ENCODE peak calls at places on chromosomes 5 and 9, in five cellular contexts. Z is Peyer's patch, X is adrenal gland, P is right lobe of liver, M is sigmoid colon. L is an unnamed sample.

GRCh38 chr5:28310696-28311095 is 1272.3 kb upstream of the CDH9 start:
- DNase-seq in M (no peak), Z (no peak), P (no peak), X (no peak), L (no peak)

GRCh38 chr9:136864996-136865767 is 926 bp downstream of the EDF1 start:
- DNase-seq in X (peak; percentile 30), Z (peak; percentile 74), M (no peak), P (peak; percentile 49), L (no peak)

GRCh38 chr5:141747152-141747640 is 65.2 kb upstream of the ARAP3 start:
- DNase-seq in P (peak; percentile 82), Z (peak; percentile 80), M (peak; percentile 87), X (peak; percentile 79), L (peak; percentile 65)

GRCh38 chr5:135066781-135067430 is 32.9 kb upstream of the PITX1 start:
- DNase-seq in X (no peak), P (no peak), M (peak; percentile 59), Z (peak; percentile 33), L (no peak)

GRCh38 chr5:14134771-14135170 is 8.4 kb upstream of the TRIO start:
- DNase-seq in P (no peak), M (no peak), Z (no peak), X (no peak), L (no peak)

GRCh38 chr5:144202072-144202471 is 31.4 kb downstream of the KCTD16 start:
- DNase-seq in P (no peak), M (no peak), Z (no peak), X (no peak), L (no peak)

GRCh38 chr5:92554447-92555085 is 1026.5 kb downstream of the NR2F1-AS1 start:
- DNase-seq in P (no peak), M (no peak), X (no peak), Z (no peak), L (no peak)

GRCh38 chr9:27151693-27152397 is 42.8 kb downstream of the TEK start:
- DNase-seq in P (no peak), M (no peak), X (peak; percentile 34), Z (no peak), L (no peak)

GRCh38 chr5:142670811-142671210 is 15.1 kb downstream of the FGF1 start:
- DNase-seq in P (no peak), M (no peak), X (no peak), Z (no peak), L (no peak)

DNA sequence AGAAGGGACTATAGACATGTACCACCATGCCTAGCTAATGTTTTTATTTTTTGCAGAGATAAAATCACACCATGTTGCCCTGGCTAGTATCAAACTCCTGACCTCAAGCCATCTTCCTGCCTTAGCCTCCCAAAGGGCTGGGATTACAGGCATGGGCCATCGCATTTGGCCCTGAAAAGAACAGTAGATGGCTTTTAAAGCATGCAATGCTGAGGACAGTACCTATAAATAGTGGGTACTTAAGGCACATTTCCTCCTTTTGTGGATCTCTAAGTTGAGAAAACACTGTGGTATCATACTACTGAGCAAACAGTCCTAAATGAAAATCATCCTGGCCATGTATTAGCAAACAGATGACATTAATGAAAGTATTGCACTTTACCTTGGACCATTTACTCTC is 119.4 kb downstream of the TTC39B start:
- DNase-seq in Z (no peak), M (no peak), P (no peak), X (no peak), L (no peak)
- TF ChIP-seq POLR2A in Z (no peak), M (no peak), P (no peak), X (no peak), L (no peak)

GRCh38 chr5:157793298-157793791 is 49.8 kb downstream of the LSM11 start:
- DNase-seq in P (no peak), X (no peak), Z (no peak), M (no peak), L (no peak)
- H3K36me3 ChIP-seq in P (no peaks in the 10 kb centered on the region), X (no peaks in the 10 kb centered on the region), Z (peaks cover 51% of the 10 kb centered on the region), M (peaks cover 13% of the 10 kb centered on the region), L (no peaks in the 10 kb centered on the region)

DNA sequence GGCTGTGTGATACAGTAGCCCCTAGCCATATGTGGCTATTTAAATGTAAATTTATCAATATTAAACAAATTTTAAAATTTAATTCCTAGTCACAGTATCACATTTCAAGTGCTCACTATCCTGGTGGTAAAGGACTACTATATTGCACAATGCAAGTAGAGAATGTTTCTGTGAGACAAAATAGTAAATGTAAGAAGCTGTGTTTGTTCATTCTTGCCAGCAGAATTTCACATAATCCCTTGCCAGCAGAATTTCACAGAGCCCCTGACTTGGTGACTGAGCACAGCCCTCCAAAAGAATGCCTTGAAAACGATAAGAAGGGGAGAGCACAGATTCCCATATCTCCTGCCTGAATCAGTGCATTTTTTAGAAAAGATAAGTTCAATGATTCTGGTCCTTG is 75.9 kb upstream of the SELENOP start:
- DNase-seq in X (no peak), P (no peak), M (no peak), Z (no peak), L (no peak)
- H3K27ac ChIP-seq in X (no peak overlapping the region), P (peak overlapping the region; percentile 30), M (no peak overlapping the region), Z (peak overlapping the region; percentile 57), L (no peak overlapping the region)

GRCh38 chr9:98083566-98084135 is 27.1 kb downstream of the NANS start:
- DNase-seq in P (no peak), M (no peak), Z (peak; percentile 22), X (no peak), L (no peak)
- TF ChIP-seq POLR2A in P (no peak), M (no peak), Z (no peak), X (no peak), L (no peak)

GRCh38 chr9:134146774-134147493 is 11.1 kb downstream of the WDR5 start:
- DNase-seq in Z (no peak), X (no peak), P (no peak), M (no peak), L (no peak)

GRCh38 chr9:134149380-134149779 is 13.5 kb downstream of the WDR5 start:
- DNase-seq in M (no peak), Z (no peak), P (no peak), X (no peak), L (no peak)

GRCh38 chr9:134145262-134145661 is 9.4 kb downstream of the WDR5 start:
- DNase-seq in M (no peak), Z (no peak), P (no peak), X (no peak), L (no peak)

GRCh38 chr9:134141906-134142305 is 6.0 kb downstream of the WDR5 start:
- DNase-seq in X (no peak), Z (no peak), M (no peak), P (no peak), L (no peak)

DNA sequence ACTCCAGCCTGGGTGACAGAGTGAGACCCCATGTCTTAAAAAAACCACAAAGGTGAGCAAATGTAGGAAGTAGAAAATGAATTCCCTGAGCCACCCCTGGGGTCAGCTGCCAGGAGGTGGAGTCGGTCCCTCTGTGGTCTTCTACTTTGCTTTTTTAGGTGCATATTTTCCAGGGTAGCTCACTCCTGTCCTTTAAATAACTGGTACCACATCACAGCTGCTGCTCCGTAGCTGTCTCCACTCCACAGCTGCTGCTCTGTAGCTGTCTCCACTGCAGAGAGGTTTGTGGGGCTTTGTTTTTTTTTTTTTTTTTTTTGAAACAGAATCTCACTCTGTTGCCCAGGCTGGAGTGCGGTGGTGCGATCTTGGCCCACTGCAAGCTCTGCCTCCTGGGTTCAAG is 8.9 kb downstream of the WDR5 start:
- DNase-seq in M (no peak), P (no peak), X (no peak), Z (no peak), L (no peak)
- H3K36me3 ChIP-seq in M (peaks cover 64% of the 10 kb centered on the region), P (no peaks in the 10 kb centered on the region), X (no peaks in the 10 kb centered on the region), Z (peaks cover 93% of the 10 kb centered on the region), L (peaks cover 2% of the 10 kb centered on the region)

GRCh38 chr5:149011084-149011483 is 51.8 kb downstream of the SH3TC2 start:
- DNase-seq in X (no peak), P (no peak), M (no peak), Z (no peak), L (no peak)
- H3K27ac ChIP-seq in X (no peak overlapping the region), P (no peak overlapping the region), M (no peak overlapping the region), Z (no peak overlapping the region), L (no peak overlapping the region)

GRCh38 chr9:127382541-127382940 is 14.4 kb upstream of the SLC2A8 start:
- DNase-seq in X (no peak), P (no peak), M (no peak), Z (no peak), L (no peak)
- TF ChIP-seq POLR2A in X (no peak), P (no peak), M (no peak), Z (no peak), L (no peak)

DNA sequence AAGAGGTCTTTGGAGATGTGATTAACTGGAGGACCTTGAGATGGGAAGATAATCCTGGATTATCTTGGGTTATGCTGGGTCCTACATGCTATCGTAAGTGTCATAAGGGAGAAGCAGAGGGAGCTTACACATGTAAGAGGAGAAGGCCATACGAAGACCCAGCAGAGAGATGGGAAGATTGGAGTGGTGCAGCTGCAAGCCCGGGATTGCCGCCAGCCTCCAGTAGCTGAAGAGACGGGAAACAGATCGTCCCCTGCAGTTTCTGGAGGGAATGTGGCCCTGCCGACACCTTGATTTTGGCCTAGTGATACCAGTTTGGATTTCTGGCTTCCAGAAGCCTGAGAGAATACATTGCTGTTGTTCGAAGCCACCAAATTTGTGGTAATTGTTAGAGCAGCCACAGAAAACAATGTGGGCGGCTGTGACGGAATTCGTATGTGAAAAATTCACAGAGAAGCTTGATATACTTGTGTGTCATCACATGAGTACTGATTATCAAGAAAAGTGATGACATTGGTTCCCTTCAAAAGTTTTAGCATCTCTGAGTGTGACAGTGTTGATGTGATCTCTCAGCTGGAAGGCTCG is 86.9 kb downstream of the CYFIP2 start:
- DNase-seq in X (no peak), P (no peak), M (no peak), Z (no peak), L (no peak)
- H3K36me3 ChIP-seq in X (no peaks in the 10 kb centered on the region), P (no peaks in the 10 kb centered on the region), M (no peaks in the 10 kb centered on the region), Z (no peaks in the 10 kb centered on the region), L (no peaks in the 10 kb centered on the region)

DNA sequence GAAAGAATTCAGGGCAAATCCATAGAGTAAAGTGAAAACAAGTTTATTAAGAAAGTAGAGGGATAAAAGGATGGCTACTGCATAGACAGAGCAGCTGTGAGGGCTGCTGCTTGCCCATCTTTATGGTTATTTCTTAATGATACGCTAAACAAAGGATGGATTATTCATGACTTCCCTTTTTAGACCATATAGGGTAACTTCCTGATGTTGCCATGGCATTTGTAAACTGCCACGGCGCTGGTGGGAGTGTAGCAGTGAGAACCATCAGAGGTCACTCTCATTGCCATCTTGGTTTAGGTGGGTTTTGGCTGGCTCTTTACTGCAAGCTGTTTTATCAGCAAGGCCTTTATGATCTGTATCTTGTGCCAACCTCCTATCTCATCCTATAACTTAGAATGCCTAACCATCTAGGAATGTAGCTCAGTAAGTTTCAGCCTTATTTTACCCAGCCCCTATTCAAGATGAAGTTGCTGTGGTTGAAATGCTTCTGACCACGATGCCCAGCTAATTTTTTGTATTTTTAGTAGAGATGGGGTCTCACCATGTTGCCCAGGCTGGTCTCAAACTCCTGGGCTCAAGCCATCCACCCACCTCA is 42.1 kb downstream of the RFK start:
- DNase-seq in Z (no peak), M (no peak), P (no peak), X (no peak), L (no peak)
- H3K27ac ChIP-seq in Z (no peak overlapping the region), M (no peak overlapping the region), P (no peak overlapping the region), X (no peak overlapping the region), L (no peak overlapping the region)

GRCh38 chr5:179731791-179732411 is 721 bp upstream of the MAML1 start:
- DNase-seq in M (peak; percentile 69), Z (peak; percentile 52), P (peak; percentile 62), X (peak; percentile 57), L (peak; percentile 28)

GRCh38 chr5:179730852-179731251 is 1.8 kb upstream of the MAML1 start:
- DNase-seq in Z (no peak), X (no peak), P (peak; percentile 17), M (no peak), L (no peak)

GRCh38 chr5:179732918-179733763 is 519 bp downstream of the MAML1 start:
- DNase-seq in P (peak; percentile 63), X (peak; percentile 58), M (peak; percentile 71), Z (peak; percentile 60), L (peak; percentile 13)

GRCh38 chr5:179733764-179734126 is 1.1 kb downstream of the MAML1 start:
- DNase-seq in M (no peak), X (no peak), P (no peak), Z (no peak), L (no peak)

GRCh38 chr5:179732412-179732917 is at the start of gene MAML1:
- DNase-seq in X (peak; percentile 100), Z (peak; percentile 100), P (peak; percentile 100), M (peak; percentile 100), L (peak; percentile 100)
- TF ChIP-seq POLR2A in X (no peak), Z (peak; percentile 73), P (peak; percentile 64), M (peak; percentile 25), L (peak; percentile 45)

L was measured in ovary.